ENCODE peak calls at places on chromosomes 7 and 10, in five cellular contexts. One of them, this sample, is unnamed.

GRCh38 chr10:106467506-106467905 is 697.0 kb downstream of the SORCS1 start:
- DNase-seq in cardiac fibroblast: no peak
- DNase-seq in foreskin fibroblast: no peak
- DNase-seq in CD4-positive, alpha-beta memory T cell: no peak
- DNase-seq in Jurkat, Clone E6-1: no peak
- DNase-seq in this sample: no peak

GRCh38 chr7:93175219-93175618 is 27.0 kb upstream of the SAMD9L start:
- DNase-seq in cardiac fibroblast: no peak
- DNase-seq in foreskin fibroblast: no peak
- DNase-seq in CD4-positive, alpha-beta memory T cell: no peak
- DNase-seq in Jurkat, Clone E6-1: no peak
- DNase-seq in this sample: no peak

GRCh38 chr7:50304911-50305621 is 550 bp downstream of the IKZF1 start:
- DNase-seq in cardiac fibroblast: no peak
- DNase-seq in foreskin fibroblast: no peak
- DNase-seq in CD4-positive, alpha-beta memory T cell: peak; percentile 65
- DNase-seq in Jurkat, Clone E6-1: peak; percentile 71
- DNase-seq in this sample: peak; percentile 65

GRCh38 chr10:63268798-63269503 is 135.8 kb downstream of the NRBF2 start:
- DNase-seq in cardiac fibroblast: peak; percentile 97
- DNase-seq in foreskin fibroblast: peak; percentile 95
- DNase-seq in CD4-positive, alpha-beta memory T cell: peak; percentile 90
- DNase-seq in Jurkat, Clone E6-1: peak; percentile 95
- DNase-seq in this sample: peak; percentile 63

GRCh38 chr7:134212576-134213546 is 85.7 kb downstream of the LRGUK start:
- DNase-seq in cardiac fibroblast: peak; percentile 6
- DNase-seq in foreskin fibroblast: peak; percentile 16
- DNase-seq in CD4-positive, alpha-beta memory T cell: no peak
- DNase-seq in Jurkat, Clone E6-1: no peak
- DNase-seq in this sample: no peak

GRCh38 chr10:124648738-124649137 is 95.4 kb downstream of the FAM53B start:
- DNase-seq in cardiac fibroblast: peak; percentile 89
- DNase-seq in foreskin fibroblast: peak; percentile 76
- DNase-seq in CD4-positive, alpha-beta memory T cell: peak; percentile 63
- DNase-seq in Jurkat, Clone E6-1: peak; percentile 96
- DNase-seq in this sample: peak; percentile 57

GRCh38 chr7:137335814-137336213 is 7.7 kb downstream of the PTN start:
- DNase-seq in cardiac fibroblast: no peak
- DNase-seq in foreskin fibroblast: no peak
- DNase-seq in CD4-positive, alpha-beta memory T cell: no peak
- DNase-seq in Jurkat, Clone E6-1: no peak
- DNase-seq in this sample: no peak

GRCh38 chr7:104642551-104642950 is 314.1 kb downstream of the LHFPL3 start:
- DNase-seq in cardiac fibroblast: no peak
- DNase-seq in foreskin fibroblast: no peak
- DNase-seq in CD4-positive, alpha-beta memory T cell: no peak
- DNase-seq in Jurkat, Clone E6-1: no peak
- DNase-seq in this sample: no peak

GRCh38 chr10:4892681-4893080 is 66.7 kb downstream of the AKR1E2 start:
- DNase-seq in cardiac fibroblast: peak; percentile 11
- DNase-seq in foreskin fibroblast: no peak
- DNase-seq in CD4-positive, alpha-beta memory T cell: no peak
- DNase-seq in Jurkat, Clone E6-1: no peak
- DNase-seq in this sample: no peak

GRCh38 chr10:104291439-104291951 is 22.5 kb downstream of the GSTO2 start:
- DNase-seq in cardiac fibroblast: peak; percentile 94
- DNase-seq in foreskin fibroblast: peak; percentile 81
- DNase-seq in CD4-positive, alpha-beta memory T cell: peak; percentile 85
- DNase-seq in Jurkat, Clone E6-1: peak; percentile 73
- DNase-seq in this sample: peak; percentile 86

GRCh38 chr7:87712571-87712970 is 84.4 kb downstream of the RUNDC3B start:
- DNase-seq in cardiac fibroblast: no peak
- DNase-seq in foreskin fibroblast: no peak
- DNase-seq in CD4-positive, alpha-beta memory T cell: no peak
- DNase-seq in Jurkat, Clone E6-1: no peak
- DNase-seq in this sample: no peak
- H3K4me3 ChIP-seq in cardiac fibroblast: no peak overlapping the region
- H3K4me3 ChIP-seq in foreskin fibroblast: no peak overlapping the region
- H3K4me3 ChIP-seq in CD4-positive, alpha-beta memory T cell: no peak overlapping the region
- H3K4me3 ChIP-seq in Jurkat, Clone E6-1: no peak overlapping the region
- H3K4me3 ChIP-seq in this sample: no peak overlapping the region

GRCh38 chr7:30458311-30458710 is 20.3 kb downstream of the NOD1 start:
- DNase-seq in cardiac fibroblast: no peak
- DNase-seq in foreskin fibroblast: no peak
- DNase-seq in CD4-positive, alpha-beta memory T cell: no peak
- DNase-seq in Jurkat, Clone E6-1: no peak
- DNase-seq in this sample: no peak

GRCh38 chr7:30459591-30460245 is 18.9 kb downstream of the NOD1 start:
- DNase-seq in cardiac fibroblast: peak; percentile 97
- DNase-seq in foreskin fibroblast: peak; percentile 94
- DNase-seq in CD4-positive, alpha-beta memory T cell: no peak
- DNase-seq in Jurkat, Clone E6-1: no peak
- DNase-seq in this sample: no peak

GRCh38 chr7:30463400-30464145 is 15.0 kb downstream of the NOD1 start:
- DNase-seq in cardiac fibroblast: peak; percentile 74
- DNase-seq in foreskin fibroblast: no peak
- DNase-seq in CD4-positive, alpha-beta memory T cell: no peak
- DNase-seq in Jurkat, Clone E6-1: no peak
- DNase-seq in this sample: no peak

GRCh38 chr7:30464231-30464660 is 14.3 kb downstream of the NOD1 start:
- DNase-seq in cardiac fibroblast: no peak
- DNase-seq in foreskin fibroblast: peak; percentile 16
- DNase-seq in CD4-positive, alpha-beta memory T cell: no peak
- DNase-seq in Jurkat, Clone E6-1: no peak
- DNase-seq in this sample: no peak

DNA sequence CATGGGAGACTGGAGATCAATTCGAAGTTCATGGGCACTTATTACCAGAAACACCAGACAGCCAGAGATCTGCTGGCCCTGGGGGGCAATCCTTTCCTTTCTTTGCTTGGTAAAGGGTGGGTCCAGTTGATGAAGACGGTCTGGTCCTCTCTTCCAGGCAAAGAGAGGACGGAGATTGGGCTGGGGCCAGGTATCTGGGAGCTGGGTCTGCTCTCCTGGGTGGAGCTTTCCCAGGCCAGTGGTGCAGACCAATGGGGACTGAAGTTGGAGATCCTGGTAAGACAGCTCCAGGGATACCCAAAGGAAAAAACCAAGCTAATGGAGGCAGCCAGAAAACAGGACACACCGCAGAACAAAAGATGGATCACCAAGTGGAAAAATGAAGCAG is 18.3 kb downstream of the NOD1 start:
- DNase-seq in cardiac fibroblast: peak; percentile 60
- DNase-seq in foreskin fibroblast: no peak
- DNase-seq in CD4-positive, alpha-beta memory T cell: no peak
- DNase-seq in Jurkat, Clone E6-1: no peak
- DNase-seq in this sample: no peak
- H3K4me3 ChIP-seq in cardiac fibroblast: no peak overlapping the region
- H3K4me3 ChIP-seq in foreskin fibroblast: no peak overlapping the region
- H3K4me3 ChIP-seq in CD4-positive, alpha-beta memory T cell: no peak overlapping the region
- H3K4me3 ChIP-seq in Jurkat, Clone E6-1: no peak overlapping the region
- H3K4me3 ChIP-seq in this sample: no peak overlapping the region

GRCh38 chr7:70131807-70132565 is 533.7 kb downstream of the AUTS2 start:
- DNase-seq in cardiac fibroblast: no peak
- DNase-seq in foreskin fibroblast: no peak
- DNase-seq in CD4-positive, alpha-beta memory T cell: no peak
- DNase-seq in Jurkat, Clone E6-1: no peak
- DNase-seq in this sample: no peak

GRCh38 chr7:70133291-70133690 is 535.0 kb downstream of the AUTS2 start:
- DNase-seq in cardiac fibroblast: no peak
- DNase-seq in foreskin fibroblast: no peak
- DNase-seq in CD4-positive, alpha-beta memory T cell: no peak
- DNase-seq in Jurkat, Clone E6-1: no peak
- DNase-seq in this sample: no peak

GRCh38 chr7:70135656-70136055 is 537.4 kb downstream of the AUTS2 start:
- DNase-seq in cardiac fibroblast: no peak
- DNase-seq in foreskin fibroblast: no peak
- DNase-seq in CD4-positive, alpha-beta memory T cell: no peak
- DNase-seq in Jurkat, Clone E6-1: no peak
- DNase-seq in this sample: no peak

GRCh38 chr7:70134029-70134445 is 535.8 kb downstream of the AUTS2 start:
- DNase-seq in cardiac fibroblast: peak; percentile 5
- DNase-seq in foreskin fibroblast: no peak
- DNase-seq in CD4-positive, alpha-beta memory T cell: no peak
- DNase-seq in Jurkat, Clone E6-1: no peak
- DNase-seq in this sample: no peak

GRCh38 chr7:70132802-70133201 is 534.5 kb downstream of the AUTS2 start:
- DNase-seq in cardiac fibroblast: no peak
- DNase-seq in foreskin fibroblast: no peak
- DNase-seq in CD4-positive, alpha-beta memory T cell: no peak
- DNase-seq in Jurkat, Clone E6-1: no peak
- DNase-seq in this sample: no peak
- H3K4me3 ChIP-seq in cardiac fibroblast: no peak overlapping the region
- H3K4me3 ChIP-seq in foreskin fibroblast: no peak overlapping the region
- H3K4me3 ChIP-seq in CD4-positive, alpha-beta memory T cell: no peak overlapping the region
- H3K4me3 ChIP-seq in Jurkat, Clone E6-1: no peak overlapping the region
- H3K4me3 ChIP-seq in this sample: no peak overlapping the region

GRCh38 chr10:17661510-17661909 is 17.6 kb downstream of the STAM start:
- DNase-seq in cardiac fibroblast: no peak
- DNase-seq in foreskin fibroblast: no peak
- DNase-seq in CD4-positive, alpha-beta memory T cell: no peak
- DNase-seq in Jurkat, Clone E6-1: no peak
- DNase-seq in this sample: no peak
- H3K4me3 ChIP-seq in cardiac fibroblast: no peak overlapping the region
- H3K4me3 ChIP-seq in foreskin fibroblast: no peak overlapping the region
- H3K4me3 ChIP-seq in CD4-positive, alpha-beta memory T cell: no peak overlapping the region
- H3K4me3 ChIP-seq in Jurkat, Clone E6-1: no peak overlapping the region
- H3K4me3 ChIP-seq in this sample: no peak overlapping the region

GRCh38 chr10:17235136-17235535 is 7.1 kb downstream of the VIM start:
- DNase-seq in cardiac fibroblast: no peak
- DNase-seq in foreskin fibroblast: no peak
- DNase-seq in CD4-positive, alpha-beta memory T cell: no peak
- DNase-seq in Jurkat, Clone E6-1: no peak
- DNase-seq in this sample: no peak
- H3K4me3 ChIP-seq in cardiac fibroblast: no peak overlapping the region
- H3K4me3 ChIP-seq in foreskin fibroblast: peak overlapping the region; percentile 94
- H3K4me3 ChIP-seq in CD4-positive, alpha-beta memory T cell: no peak overlapping the region
- H3K4me3 ChIP-seq in Jurkat, Clone E6-1: no peak overlapping the region
- H3K4me3 ChIP-seq in this sample: no peak overlapping the region

GRCh38 chr7:106281919-106282318 is 2.9 kb downstream of the NAMPT start:
- DNase-seq in cardiac fibroblast: peak; percentile 34
- DNase-seq in foreskin fibroblast: no peak
- DNase-seq in CD4-positive, alpha-beta memory T cell: no peak
- DNase-seq in Jurkat, Clone E6-1: no peak
- DNase-seq in this sample: no peak
- H3K4me3 ChIP-seq in cardiac fibroblast: peak overlapping the region; percentile 63
- H3K4me3 ChIP-seq in foreskin fibroblast: no peak overlapping the region
- H3K4me3 ChIP-seq in CD4-positive, alpha-beta memory T cell: no peak overlapping the region
- H3K4me3 ChIP-seq in Jurkat, Clone E6-1: no peak overlapping the region
- H3K4me3 ChIP-seq in this sample: no peak overlapping the region

This sample was measured in CD8-positive, alpha-beta memory T cell.